ENCODE peak calls at places on chromosome 1, in four cellular contexts. K, M, C and A are unnamed samples.

GRCh38 chr1:36913016-36913415 is 121.3 kb downstream of the GRIK3 start:
- DNase-seq in K (no peak), M (no peak), C (no peak), A (no peak)

GRCh38 chr1:5953386-5953785 is 38.8 kb downstream of the NPHP4 start:
- DNase-seq in K (no peak), M (no peak), C (no peak), A (no peak)

GRCh38 chr1:39238476-39238875 is 34.0 kb downstream of the MACF1 start:
- DNase-seq in K (no peak), M (peak), C (peak), A (peak)

GRCh38 chr1:118905206-118905605 is 82.9 kb downstream of the TBX15 start:
- DNase-seq in K (no peak), M (peak), C (no peak), A (no peak)

GRCh38 chr1:8625981-8626898 is 191.2 kb downstream of the RERE start:
- DNase-seq in K (no peak), M (no peak), C (peak), A (peak)

GRCh38 chr1:115121793-115122192 is 32.5 kb upstream of the TSPAN2 start:
- DNase-seq in K (no peak), M (no peak), C (no peak), A (no peak)

GRCh38 chr1:212749924-212750535 is 41.5 kb downstream of the NSL1 start:
- DNase-seq in K (no peak), M (no peak), C (peak), A (peak)

GRCh38 chr1:234659538-234659937 is 49.6 kb upstream of the IRF2BP2 start:
- DNase-seq in K (no peak), M (no peak), C (peak), A (peak)

GRCh38 chr1:224498574-224499170 is 64.1 kb upstream of the WDR26 start:
- DNase-seq in K (no peak), M (no peak), C (peak), A (peak)

GRCh38 chr1:115830963-115831362 is 10.0 kb downstream of the NHLH2 start:
- DNase-seq in K (no peak), M (no peak), C (no peak), A (no peak)

GRCh38 chr1:78722947-78723346 is 73.3 kb downstream of the IFI44 start:
- DNase-seq in K (no peak), M (no peak), C (peak), A (peak)

GRCh38 chr1:8712413-8713229 is 104.8 kb downstream of the RERE start:
- DNase-seq in K (no peak), M (no peak), C (peak), A (peak)

GRCh38 chr1:178055779-178056471 is 38.0 kb upstream of the RASAL2 start:
- DNase-seq in K (no peak), M (no peak), C (peak), A (no peak)

GRCh38 chr1:53552146-53552940 is 93.1 kb downstream of the DMRTB1 start:
- DNase-seq in K (no peak), M (no peak), C (no peak), A (no peak)

GRCh38 chr1:148388260-148389026 is 94.7 kb downstream of the PPIAL4G start:
- DNase-seq in K (peak), M (peak), C (peak), A (peak)

GRCh38 chr1:180953791-180954721 is 41.4 kb downstream of the KIAA1614 start:
- DNase-seq in K (peak), M (peak), C (peak), A (peak)

GRCh38 chr1:109639841-109640184 is 16.1 kb upstream of the GSTM4 start:
- DNase-seq in K (no peak), M (peak), C (no peak), A (no peak)

GRCh38 chr1:247337250-247337746 is 5.6 kb upstream of the ZNF496 start:
- DNase-seq in K (no peak), M (no peak), C (peak), A (peak)

GRCh38 chr1:154888757-154889156 is 18.7 kb upstream of the KCNN3 start:
- DNase-seq in K (no peak), M (no peak), C (no peak), A (no peak)

GRCh38 chr1:208615356-208615755 is 371.2 kb upstream of the PLXNA2 start:
- DNase-seq in K (no peak), M (no peak), C (no peak), A (no peak)

GRCh38 chr1:228318823-228319241 is 87.8 kb downstream of the TRIM11 start:
- DNase-seq in K (no peak), M (peak), C (no peak), A (no peak)

GRCh38 chr1:24963943-24964677 is 34.0 kb upstream of the RUNX3 start:
- DNase-seq in K (no peak), M (no peak), C (no peak), A (no peak)

GRCh38 chr1:71351438-71351837 is 270.6 kb upstream of the ZRANB2 start:
- DNase-seq in K (no peak), M (no peak), C (peak), A (peak)

GRCh38 chr1:217713223-217713622 is 82.1 kb downstream of the SPATA17 start:
- DNase-seq in K (no peak), M (no peak), C (no peak), A (peak)

GRCh38 chr1:34066921-34067603 is 98.0 kb downstream of the CSMD2 start:
- DNase-seq in K (no peak), M (no peak), C (peak), A (peak)

GRCh38 chr1:183842817-183843187 is 37.9 kb downstream of the RGL1 start:
- DNase-seq in K (no peak), M (no peak), C (no peak), A (no peak)

GRCh38 chr1:165914136-165914798 is 86.9 kb downstream of the UCK2 start:
- DNase-seq in K (peak), M (peak), C (peak), A (peak)

GRCh38 chr1:111620412-111620971 is 903 bp downstream of the RAP1A start:
- DNase-seq in K (no peak), M (no peak), C (no peak), A (no peak)

GRCh38 chr1:30506785-30507312 is 216.5 kb downstream of the MATN1 start:
- DNase-seq in K (no peak), M (no peak), C (no peak), A (no peak)

GRCh38 chr1:18376661-18377060 is 104.1 kb upstream of the KLHDC7A start:
- DNase-seq in K (no peak), M (no peak), C (no peak), A (no peak)
- TF ChIP-seq CTCF in K (no peak), M (no peak), C (no peak), A (no peak)

DNA sequence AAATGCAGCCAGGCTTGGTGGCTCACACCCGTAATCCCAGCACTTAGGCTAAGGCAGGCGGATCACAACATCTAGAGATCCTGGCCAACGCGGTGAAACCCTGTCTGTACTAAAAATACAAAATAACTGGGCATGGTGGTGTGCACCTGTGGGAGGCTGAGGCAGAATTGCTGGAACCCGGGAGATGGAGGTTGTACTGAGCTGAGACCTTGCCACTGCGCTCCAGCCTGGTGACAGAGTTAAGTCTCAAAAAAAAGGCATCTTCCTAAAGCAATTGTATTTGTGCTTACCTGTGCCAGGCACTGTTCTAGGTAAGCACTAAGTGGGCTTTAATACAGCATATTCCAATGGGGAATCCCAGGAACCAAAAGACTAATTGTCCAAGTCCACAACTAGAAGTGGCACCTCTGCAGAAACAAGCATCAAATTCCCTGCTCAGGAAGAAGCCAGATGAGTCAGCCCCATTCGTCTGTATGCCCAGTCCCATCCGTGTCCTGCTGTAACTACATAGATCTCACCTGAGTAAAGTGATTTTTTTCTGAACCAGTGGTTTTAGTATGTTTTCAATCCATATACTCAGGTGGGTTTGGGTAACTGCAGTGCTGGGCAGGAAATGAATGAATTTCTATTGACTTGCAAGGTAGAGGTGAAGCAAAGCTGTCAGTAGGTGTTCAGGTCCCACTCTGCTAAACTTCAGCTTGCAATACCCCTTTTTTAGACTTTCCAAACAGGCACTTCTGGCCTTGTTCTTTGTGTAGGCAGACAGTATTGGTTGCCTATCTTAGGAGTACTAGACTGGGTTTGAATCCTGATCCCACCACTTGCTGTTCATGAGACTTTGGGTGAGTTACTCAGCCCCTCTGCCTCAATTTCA is 4.7 kb downstream of the RCC1 start:
- DNase-seq in K (no peak), M (no peak), C (peak), A (no peak)
- H3K4me3 ChIP-seq in K (peak), M (no peak), C (peak), A (no peak)

GRCh38 chr1:12697406-12697805 is 18.5 kb upstream of the AADACL3 start:
- DNase-seq in K (no peak), M (no peak), C (no peak), A (peak)

GRCh38 chr1:12692967-12693782 is 22.7 kb upstream of the AADACL3 start:
- DNase-seq in K (no peak), M (no peak), C (peak), A (no peak)

DNA sequence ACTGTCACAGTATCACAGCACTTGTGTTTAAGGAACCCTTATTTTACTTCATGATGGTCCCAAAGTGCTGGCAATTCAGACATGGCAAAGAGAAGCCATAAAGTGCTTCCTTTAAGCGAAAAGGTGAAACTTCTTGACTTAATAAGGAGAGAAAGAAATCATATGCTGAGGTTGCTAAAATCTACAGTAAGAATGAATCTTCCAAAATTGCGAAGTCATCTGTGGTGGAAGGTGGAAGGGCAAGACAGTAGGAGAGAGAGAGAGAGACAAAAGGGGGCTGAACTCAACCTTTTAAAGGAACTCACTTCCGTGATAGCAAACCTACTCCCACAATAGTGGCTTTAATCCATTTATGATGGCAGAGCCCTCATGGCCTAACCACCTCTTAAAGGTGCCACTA is 19.3 kb upstream of the AADACL3 start:
- DNase-seq in K (no peak), M (no peak), C (no peak), A (no peak)
- TF ChIP-seq CTCF in K (no peak), M (no peak), C (no peak), A (no peak)

GRCh38 chr1:1347026-1347595 is 2.1 kb downstream of the DVL1 start:
- DNase-seq in K (no peak), M (no peak), C (no peak), A (no peak)
- H3K4me3 ChIP-seq in K (no peak), M (peak), C (no peak), A (peak)

DNA sequence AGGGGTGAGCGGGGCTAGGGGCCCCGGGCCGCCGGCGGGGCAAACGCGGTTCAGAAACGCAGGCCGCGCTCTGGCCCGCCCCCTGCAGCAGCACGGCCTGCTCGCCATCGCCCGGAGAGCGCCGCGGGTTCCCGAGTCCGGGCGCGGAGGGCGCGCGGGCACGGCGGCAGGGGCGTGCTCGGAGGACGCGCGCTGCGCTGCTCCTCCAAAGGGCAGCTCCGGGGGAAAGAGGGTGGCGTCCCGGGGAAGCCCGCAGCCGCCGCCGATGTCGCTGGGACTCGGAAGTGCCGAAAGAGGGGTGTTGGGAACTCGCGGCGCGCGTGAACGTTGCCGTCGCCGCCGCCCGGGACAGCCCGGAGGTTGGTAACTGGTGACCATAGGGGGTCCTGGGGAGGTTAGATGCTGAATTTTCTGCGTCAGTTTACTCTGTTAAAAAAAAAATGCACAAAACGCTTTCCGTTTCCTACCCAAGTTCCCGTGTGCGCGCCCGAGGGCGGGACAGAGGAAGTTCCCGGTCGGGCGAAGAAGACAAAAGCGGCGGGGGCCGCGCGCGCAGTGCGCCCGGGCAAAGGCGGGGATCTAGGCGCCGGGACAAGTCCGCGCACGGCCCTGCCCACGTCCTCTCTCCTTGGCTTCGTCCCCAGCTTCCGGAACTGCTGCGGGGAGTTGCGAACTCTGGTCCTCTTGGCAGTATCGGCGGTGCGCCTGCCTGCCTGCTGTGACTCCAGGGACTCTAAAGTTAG is at the start of gene HHAT:
- DNase-seq in K (peak), M (peak), C (peak), A (peak)
- TF ChIP-seq CTCF in K (no peak), M (peak), C (no peak), A (no peak)

GRCh38 chr1:2628191-2628932 is 4.5 kb downstream of the MMEL1 start:
- DNase-seq in K (no peak), M (no peak), C (no peak), A (no peak)
- H3K4me3 ChIP-seq in K (no peak), M (peak), C (no peak), A (no peak)

GRCh38 chr1:64162804-64163203 is 40.6 kb upstream of the UBE2U start:
- DNase-seq in K (no peak), M (no peak), C (no peak), A (no peak)
- TF ChIP-seq CTCF in K (no peak), M (no peak), C (no peak), A (no peak)

DNA sequence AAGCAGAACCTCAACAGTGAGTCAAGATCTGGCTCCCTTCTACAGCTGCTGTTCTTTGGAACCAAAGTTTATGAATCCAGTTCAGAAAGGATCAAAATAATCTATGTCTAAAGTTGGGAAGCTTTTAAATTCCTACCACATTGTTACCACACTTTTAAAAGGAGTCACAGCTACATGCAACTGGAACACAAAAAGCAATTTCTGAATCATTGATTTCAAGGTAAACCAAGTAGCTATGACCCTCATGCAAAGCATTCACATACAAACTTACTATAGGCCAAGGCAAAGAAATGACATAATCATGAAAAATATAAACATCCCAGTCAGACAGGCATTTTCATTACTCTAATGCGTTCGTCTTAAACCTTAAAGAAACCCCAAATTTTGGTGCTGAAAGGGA is 3.5 kb downstream of the SIPA1L2 start:
- DNase-seq in K (no peak), M (no peak), C (no peak), A (no peak)
- H3K4me3 ChIP-seq in K (no peak), M (no peak), C (no peak), A (no peak)

GRCh38 chr1:99328171-99328570 is 63.9 kb downstream of the PLPPR4 start:
- DNase-seq in K (no peak), M (no peak), C (no peak), A (no peak)

GRCh38 chr1:99327357-99327756 is 63.1 kb downstream of the PLPPR4 start:
- DNase-seq in K (no peak), M (no peak), C (no peak), A (no peak)

GRCh38 chr1:99331083-99331482 is 66.8 kb downstream of the PLPPR4 start:
- DNase-seq in K (no peak), M (no peak), C (no peak), A (peak)

DNA sequence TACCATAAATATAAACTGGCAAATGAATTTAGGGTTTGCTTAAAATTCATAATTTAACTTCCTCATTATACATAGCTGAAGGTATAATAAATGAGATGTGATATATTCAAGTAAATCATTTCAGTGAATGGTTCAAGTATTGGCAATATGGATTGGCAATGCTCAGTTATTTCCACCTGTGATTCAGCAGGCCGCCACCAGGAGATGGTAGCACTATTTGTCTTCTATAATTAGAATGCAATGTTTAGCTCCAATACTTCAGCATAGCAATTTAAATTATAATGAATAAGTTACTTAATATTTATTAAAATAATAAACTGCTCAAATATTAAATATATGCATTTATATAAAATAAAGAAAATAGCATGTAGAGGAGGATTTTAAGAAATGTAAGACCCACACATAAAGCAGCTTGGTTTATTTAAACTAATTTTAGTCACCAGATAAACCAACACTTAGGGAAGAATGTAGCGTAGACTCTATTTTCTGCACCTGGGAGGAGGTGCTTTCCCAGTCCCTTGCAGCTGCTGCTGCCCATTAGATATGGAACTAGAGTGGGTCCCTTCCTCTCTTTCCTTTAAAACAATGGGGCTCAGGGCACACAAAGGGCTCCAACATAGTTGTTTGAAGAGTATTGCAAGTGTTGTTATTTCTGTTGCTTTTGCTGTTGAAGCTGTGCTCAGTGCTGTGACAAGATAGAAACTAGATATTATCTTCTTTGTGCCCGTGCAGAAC is 62.1 kb downstream of the PLPPR4 start:
- DNase-seq in K (no peak), M (no peak), C (peak), A (no peak)
- TF ChIP-seq CTCF in K (no peak), M (peak), C (peak), A (peak)